ENCODE peak calls at places on chromosomes 3 and 15, in four cellular contexts. N, L, W and Y are unnamed samples.

GRCh38 chr15:25565470-25566264 is 126.8 kb upstream of the UBE3A start:
- DNase-seq in N (no peak), L (no peak), W (no peak), Y (no peak)

GRCh38 chr3:194089357-194090177 is 46.4 kb upstream of the HES1 start:
- DNase-seq in N (peak), L (peak), W (peak), Y (peak)

GRCh38 chr3:134074790-134075567 is 45.3 kb upstream of the SLCO2A1 start:
- DNase-seq in N (peak), L (no peak), W (no peak), Y (no peak)

GRCh38 chr3:186506846-186507245 is 37.3 kb downstream of the CRYGS start:
- DNase-seq in N (no peak), L (peak), W (no peak), Y (no peak)

GRCh38 chr3:71185733-71186455 is 397.6 kb downstream of the FOXP1 start:
- DNase-seq in N (no peak), L (peak), W (peak), Y (no peak)

GRCh38 chr15:95266481-95267061 is 1035.2 kb downstream of the MCTP2 start:
- DNase-seq in N (no peak), L (no peak), W (no peak), Y (peak)

GRCh38 chr3:49563040-49563578 is 8.8 kb downstream of the BSN start:
- DNase-seq in N (peak), L (no peak), W (no peak), Y (no peak)

GRCh38 chr3:115100172-115100571 is 46.9 kb downstream of the ZBTB20 start:
- DNase-seq in N (no peak), L (no peak), W (peak), Y (no peak)

GRCh38 chr3:189282751-189283150 is 111.0 kb downstream of the TPRG1 start:
- DNase-seq in N (no peak), L (no peak), W (no peak), Y (no peak)

GRCh38 chr3:156207802-156208685 is 87.7 kb downstream of the KCNAB1 start:
- DNase-seq in N (no peak), L (no peak), W (no peak), Y (peak)

GRCh38 chr3:126704494-126705214 is 614 bp downstream of the CHCHD6 start:
- DNase-seq in N (no peak), L (peak), W (no peak), Y (no peak)

GRCh38 chr15:57172925-57173324 is 203.4 kb upstream of the CGNL1 start:
- DNase-seq in N (no peak), L (no peak), W (no peak), Y (no peak)

GRCh38 chr15:65189102-65189740 is 4.1 kb upstream of the CLPX start:
- DNase-seq in N (peak), L (peak), W (peak), Y (no peak)

GRCh38 chr3:39177708-39178332 is 14.6 kb downstream of the XIRP1 start:
- DNase-seq in N (peak), L (peak), W (peak), Y (peak)

GRCh38 chr3:16060945-16061344 is 113.5 kb upstream of the GALNT15 start:
- DNase-seq in N (peak), L (no peak), W (peak), Y (peak)

GRCh38 chr3:50503947-50504346 is 513 bp upstream of the CACNA2D2 start:
- DNase-seq in N (no peak), L (no peak), W (no peak), Y (no peak)

GRCh38 chr3:77906102-77906709 is 866.3 kb downstream of the ROBO2 start:
- DNase-seq in N (no peak), L (no peak), W (no peak), Y (no peak)

GRCh38 chr3:147153830-147154539 is 252.4 kb downstream of the ZIC4 start:
- DNase-seq in N (no peak), L (no peak), W (no peak), Y (no peak)

GRCh38 chr3:77825045-77825827 is 785.3 kb downstream of the ROBO2 start:
- DNase-seq in N (no peak), L (no peak), W (peak), Y (peak)

GRCh38 chr15:40342421-40343313 is 1.9 kb upstream of the CCDC9B start:
- DNase-seq in N (no peak), L (no peak), W (no peak), Y (no peak)

GRCh38 chr3:123907720-123908119 is 23.6 kb upstream of the MYLK start:
- DNase-seq in N (no peak), L (no peak), W (no peak), Y (no peak)